ENCODE peak calls at places on chromosomes 5 and 9, in nine cellular contexts. One of them, this sample, is unnamed.

GRCh38 chr5:151016700-151017099 is 3.7 kb upstream of the GPX3 start:
- DNase-seq in A172: no peak
- DNase-seq in substantia nigra: no peak
- DNase-seq in SJCRH30: no peak
- DNase-seq in GM13977: no peak
- DNase-seq in left kidney: no peak
- DNase-seq in HT1080: no peak
- DNase-seq in GM20000: no peak
- DNase-seq in NCI-H2227 treated with DMSO at 0.1 percent for 48 hours: no peak
- DNase-seq in this sample: no peak

GRCh38 chr9:117403403-117403811 is 11.4 kb downstream of the ASTN2 start:
- DNase-seq in GM13977: no peak
- DNase-seq in A172: no peak
- DNase-seq in substantia nigra: peak; percentile 33
- DNase-seq in SJCRH30: no peak
- DNase-seq in GM20000: no peak
- DNase-seq in NCI-H2227 treated with DMSO at 0.1 percent for 48 hours: peak; percentile 64
- DNase-seq in left kidney: no peak
- DNase-seq in HT1080: no peak
- DNase-seq in this sample: no peak

GRCh38 chr9:8825600-8826147 is 1026.1 kb upstream of the DMAC1 start:
- DNase-seq in substantia nigra: no peak
- DNase-seq in GM13977: no peak
- DNase-seq in NCI-H2227 treated with DMSO at 0.1 percent for 48 hours: no peak
- DNase-seq in HT1080: no peak
- DNase-seq in SJCRH30: no peak
- DNase-seq in GM20000: no peak
- DNase-seq in A172: no peak
- DNase-seq in left kidney: no peak
- DNase-seq in this sample: no peak

GRCh38 chr5:149611327-149611726 is 30.0 kb downstream of the ARHGEF37 start:
- DNase-seq in HT1080: peak; percentile 76
- DNase-seq in SJCRH30: peak; percentile 68
- DNase-seq in left kidney: peak; percentile 68
- DNase-seq in NCI-H2227 treated with DMSO at 0.1 percent for 48 hours: no peak
- DNase-seq in A172: peak; percentile 32
- DNase-seq in GM13977: no peak
- DNase-seq in GM20000: no peak
- DNase-seq in substantia nigra: no peak
- DNase-seq in this sample: no peak

GRCh38 chr9:17191095-17191494 is 56.3 kb downstream of the CNTLN start:
- DNase-seq in GM13977: no peak
- DNase-seq in SJCRH30: peak; percentile 36
- DNase-seq in HT1080: no peak
- DNase-seq in NCI-H2227 treated with DMSO at 0.1 percent for 48 hours: no peak
- DNase-seq in A172: peak; percentile 4
- DNase-seq in GM20000: no peak
- DNase-seq in left kidney: peak; percentile 18
- DNase-seq in substantia nigra: no peak
- DNase-seq in this sample: no peak

GRCh38 chr9:131122158-131122557 is 3.2 kb upstream of the NUP214 start:
- DNase-seq in left kidney: peak; percentile 67
- DNase-seq in A172: no peak
- DNase-seq in SJCRH30: no peak
- DNase-seq in GM13977: no peak
- DNase-seq in HT1080: no peak
- DNase-seq in NCI-H2227 treated with DMSO at 0.1 percent for 48 hours: no peak
- DNase-seq in GM20000: no peak
- DNase-seq in substantia nigra: no peak
- DNase-seq in this sample: no peak

GRCh38 chr5:134465856-134466240 is 54.2 kb upstream of the CDKN2AIPNL start:
- DNase-seq in GM13977: peak; percentile 82
- DNase-seq in SJCRH30: peak; percentile 89
- DNase-seq in NCI-H2227 treated with DMSO at 0.1 percent for 48 hours: no peak
- DNase-seq in HT1080: peak; percentile 94
- DNase-seq in GM20000: peak; percentile 87
- DNase-seq in left kidney: peak; percentile 83
- DNase-seq in A172: peak; percentile 90
- DNase-seq in substantia nigra: peak; percentile 60
- DNase-seq in this sample: peak; percentile 85

GRCh38 chr5:2856206-2856605 is 104.7 kb upstream of the IRX2 start:
- DNase-seq in GM13977: no peak
- DNase-seq in substantia nigra: no peak
- DNase-seq in A172: no peak
- DNase-seq in SJCRH30: no peak
- DNase-seq in NCI-H2227 treated with DMSO at 0.1 percent for 48 hours: no peak
- DNase-seq in GM20000: no peak
- DNase-seq in HT1080: no peak
- DNase-seq in left kidney: no peak
- DNase-seq in this sample: no peak

GRCh38 chr9:131888923-131889322 is 149.0 kb upstream of the RAPGEF1 start:
- DNase-seq in SJCRH30: no peak
- DNase-seq in left kidney: no peak
- DNase-seq in HT1080: no peak
- DNase-seq in GM20000: no peak
- DNase-seq in A172: no peak
- DNase-seq in substantia nigra: no peak
- DNase-seq in GM13977: no peak
- DNase-seq in NCI-H2227 treated with DMSO at 0.1 percent for 48 hours: no peak
- DNase-seq in this sample: no peak

GRCh38 chr5:174045470-174046025 is at the start of gene NSG2:
- DNase-seq in SJCRH30: peak; percentile 92
- DNase-seq in GM20000: peak; percentile 63
- DNase-seq in HT1080: peak; percentile 86
- DNase-seq in A172: peak; percentile 96
- DNase-seq in GM13977: peak; percentile 64
- DNase-seq in left kidney: peak; percentile 98
- DNase-seq in NCI-H2227 treated with DMSO at 0.1 percent for 48 hours: peak; percentile 73
- DNase-seq in substantia nigra: peak; percentile 25
- DNase-seq in this sample: peak; percentile 87

GRCh38 chr9:117704024-117704575 is at the start of gene TLR4:
- DNase-seq in left kidney: peak; percentile 58
- DNase-seq in GM13977: no peak
- DNase-seq in A172: peak; percentile 89
- DNase-seq in substantia nigra: no peak
- DNase-seq in HT1080: peak; percentile 91
- DNase-seq in NCI-H2227 treated with DMSO at 0.1 percent for 48 hours: peak; percentile 4
- DNase-seq in GM20000: peak; percentile 21
- DNase-seq in SJCRH30: peak; percentile 76
- DNase-seq in this sample: peak; percentile 9

GRCh38 chr5:120454094-120454798 is 9.9 kb upstream of the PRR16 start:
- DNase-seq in A172: peak; percentile 66
- DNase-seq in NCI-H2227 treated with DMSO at 0.1 percent for 48 hours: no peak
- DNase-seq in SJCRH30: no peak
- DNase-seq in left kidney: peak; percentile 55
- DNase-seq in GM20000: no peak
- DNase-seq in substantia nigra: no peak
- DNase-seq in GM13977: no peak
- DNase-seq in HT1080: peak; percentile 41
- DNase-seq in this sample: no peak

GRCh38 chr9:36100532-36100931 is 36.0 kb upstream of the GLIPR2 start:
- DNase-seq in GM13977: no peak
- DNase-seq in left kidney: peak; percentile 28
- DNase-seq in substantia nigra: no peak
- DNase-seq in GM20000: no peak
- DNase-seq in HT1080: no peak
- DNase-seq in A172: peak; percentile 64
- DNase-seq in SJCRH30: no peak
- DNase-seq in NCI-H2227 treated with DMSO at 0.1 percent for 48 hours: no peak
- DNase-seq in this sample: no peak

GRCh38 chr5:65837139-65837538 is 89.2 kb upstream of the ERBIN start:
- DNase-seq in left kidney: no peak
- DNase-seq in A172: peak; percentile 74
- DNase-seq in GM13977: no peak
- DNase-seq in GM20000: no peak
- DNase-seq in HT1080: peak; percentile 30
- DNase-seq in substantia nigra: no peak
- DNase-seq in SJCRH30: no peak
- DNase-seq in NCI-H2227 treated with DMSO at 0.1 percent for 48 hours: no peak
- DNase-seq in this sample: no peak

GRCh38 chr9:12069366-12069765 is 623.8 kb upstream of the TYRP1 start:
- DNase-seq in SJCRH30: no peak
- DNase-seq in left kidney: no peak
- DNase-seq in GM13977: no peak
- DNase-seq in NCI-H2227 treated with DMSO at 0.1 percent for 48 hours: no peak
- DNase-seq in substantia nigra: no peak
- DNase-seq in HT1080: no peak
- DNase-seq in A172: no peak
- DNase-seq in GM20000: no peak
- DNase-seq in this sample: no peak

GRCh38 chr5:129852747-129853352 is 51.4 kb upstream of the CHSY3 start:
- DNase-seq in SJCRH30: peak; percentile 87
- DNase-seq in left kidney: peak; percentile 90
- DNase-seq in A172: peak; percentile 58
- DNase-seq in substantia nigra: peak; percentile 20
- DNase-seq in NCI-H2227 treated with DMSO at 0.1 percent for 48 hours: no peak
- DNase-seq in GM13977: peak; percentile 9
- DNase-seq in HT1080: peak; percentile 69
- DNase-seq in GM20000: peak; percentile 46
- DNase-seq in this sample: peak; percentile 68

GRCh38 chr5:149228610-149229297 is 42.9 kb upstream of the AFAP1L1 start:
- DNase-seq in GM20000: no peak
- DNase-seq in left kidney: peak; percentile 75
- DNase-seq in NCI-H2227 treated with DMSO at 0.1 percent for 48 hours: no peak
- DNase-seq in A172: peak; percentile 97
- DNase-seq in SJCRH30: peak; percentile 66
- DNase-seq in substantia nigra: no peak
- DNase-seq in HT1080: peak; percentile 81
- DNase-seq in GM13977: no peak
- DNase-seq in this sample: no peak

GRCh38 chr5:472076-472655 is 29.2 kb downstream of the EXOC3 start:
- DNase-seq in NCI-H2227 treated with DMSO at 0.1 percent for 48 hours: peak; percentile 43
- DNase-seq in HT1080: no peak
- DNase-seq in substantia nigra: no peak
- DNase-seq in GM13977: peak; percentile 34
- DNase-seq in left kidney: peak; percentile 25
- DNase-seq in A172: no peak
- DNase-seq in SJCRH30: peak; percentile 12
- DNase-seq in GM20000: peak; percentile 46
- DNase-seq in this sample: peak; percentile 87

GRCh38 chr5:113266227-113266912 is 168.4 kb downstream of the TSSK1B start:
- DNase-seq in left kidney: no peak
- DNase-seq in GM13977: no peak
- DNase-seq in GM20000: no peak
- DNase-seq in A172: no peak
- DNase-seq in substantia nigra: no peak
- DNase-seq in NCI-H2227 treated with DMSO at 0.1 percent for 48 hours: no peak
- DNase-seq in SJCRH30: no peak
- DNase-seq in HT1080: no peak
- DNase-seq in this sample: no peak

GRCh38 chr5:110909415-110909814 is 162.1 kb upstream of the TSLP start:
- DNase-seq in A172: no peak
- DNase-seq in GM13977: no peak
- DNase-seq in HT1080: no peak
- DNase-seq in left kidney: no peak
- DNase-seq in NCI-H2227 treated with DMSO at 0.1 percent for 48 hours: no peak
- DNase-seq in SJCRH30: no peak
- DNase-seq in substantia nigra: no peak
- DNase-seq in GM20000: no peak
- DNase-seq in this sample: no peak

GRCh38 chr9:2116073-2116472 is 100.9 kb downstream of the SMARCA2 start:
- DNase-seq in substantia nigra: no peak
- DNase-seq in NCI-H2227 treated with DMSO at 0.1 percent for 48 hours: no peak
- DNase-seq in left kidney: no peak
- DNase-seq in A172: peak; percentile 6
- DNase-seq in GM13977: no peak
- DNase-seq in GM20000: no peak
- DNase-seq in SJCRH30: peak; percentile 36
- DNase-seq in HT1080: no peak
- DNase-seq in this sample: no peak

GRCh38 chr5:54769072-54769471 is 216.3 kb downstream of the ESM1 start:
- DNase-seq in A172: no peak
- DNase-seq in GM20000: no peak
- DNase-seq in NCI-H2227 treated with DMSO at 0.1 percent for 48 hours: no peak
- DNase-seq in SJCRH30: no peak
- DNase-seq in substantia nigra: no peak
- DNase-seq in GM13977: no peak
- DNase-seq in HT1080: no peak
- DNase-seq in left kidney: no peak
- DNase-seq in this sample: no peak

GRCh38 chr5:149833116-149833827 is 103.2 kb downstream of the PPARGC1B start:
- DNase-seq in GM20000: no peak
- DNase-seq in NCI-H2227 treated with DMSO at 0.1 percent for 48 hours: no peak
- DNase-seq in GM13977: no peak
- DNase-seq in left kidney: no peak
- DNase-seq in A172: no peak
- DNase-seq in HT1080: no peak
- DNase-seq in SJCRH30: no peak
- DNase-seq in substantia nigra: no peak
- DNase-seq in this sample: no peak

GRCh38 chr5:159917919-159918487 is 1.7 kb downstream of the ADRA1B start:
- DNase-seq in substantia nigra: no peak
- DNase-seq in A172: no peak
- DNase-seq in left kidney: no peak
- DNase-seq in HT1080: no peak
- DNase-seq in GM13977: no peak
- DNase-seq in GM20000: no peak
- DNase-seq in SJCRH30: no peak
- DNase-seq in NCI-H2227 treated with DMSO at 0.1 percent for 48 hours: no peak
- DNase-seq in this sample: no peak